ENCODE peak calls at places on chromosomes 5 and 9, in eight cellular contexts. O is ecto neural progenitor cell; N is right atrium auricular region; C is H7; D is hepatocyte; L is stimulated activated CD4-positive, alpha-beta T cell treated with anti-CD3 and anti-CD28 coated beads, Interleukin-2, amount 100 ng/mL, for 24 hours; F is NAMALWA; E is fibroblast of the aortic adventitia. K is an unnamed sample.

GRCh38 chr5:154129868-154130267 is 60.7 kb upstream of the GALNT10 start:
- DNase-seq in L (no peak), E (no peak), C (no peak), O (no peak), N (no peak), D (no peak), F (no peak), K (no peak)

GRCh38 chr9:614421-614820 is 227.1 kb upstream of the DMRT1 start:
- DNase-seq in N (no peak), C (no peak), F (no peak), D (no peak), E (no peak), L (no peak), O (no peak), K (no peak)

GRCh38 chr5:54616031-54616430 is 98.5 kb downstream of the SNX18 start:
- DNase-seq in C (no peak), E (peak; percentile 95), L (no peak), O (no peak), D (peak; percentile 38), N (peak; percentile 69), F (no peak), K (no peak)

GRCh38 chr9:7320139-7320538 is 479.4 kb downstream of the DMAC1 start:
- DNase-seq in L (no peak), E (peak; percentile 69), F (no peak), C (no peak), N (no peak), O (no peak), D (peak; percentile 60), K (no peak)

GRCh38 chr5:80755634-80756033 is 100.9 kb upstream of the DHFR start:
- DNase-seq in D (no peak), L (no peak), E (no peak), N (no peak), C (no peak), F (peak; percentile 10), O (no peak), K (no peak)

GRCh38 chr5:55338810-55339243 is 31.0 kb downstream of the MTREX start:
- DNase-seq in L (peak; percentile 71), F (no peak), E (peak; percentile 22), O (no peak), C (no peak), N (no peak), D (no peak), K (no peak)

GRCh38 chr5:38783011-38783551 is 62.7 kb upstream of the OSMR start:
- DNase-seq in E (peak; percentile 97), F (no peak), O (no peak), N (no peak), L (no peak), D (peak; percentile 29), C (no peak), K (no peak)

GRCh38 chr9:124486778-124487490 is 20.3 kb downstream of the NR5A1 start:
- DNase-seq in C (no peak), F (no peak), N (no peak), O (no peak), E (no peak), L (no peak), D (no peak), K (no peak)

GRCh38 chr9:134325813-134326753 is at the start of gene RXRA:
- DNase-seq in E (peak; percentile 81), O (peak; percentile 89), C (peak; percentile 98), N (no peak), D (peak; percentile 95), L (peak; percentile 60), F (peak; percentile 22), K (peak; percentile 91)

GRCh38 chr9:88425538-88425950 is 37.3 kb downstream of the SPIN1 start:
- DNase-seq in O (no peak), D (peak; percentile 12), N (no peak), F (no peak), E (peak; percentile 25), C (no peak), L (no peak), K (no peak)

GRCh38 chr5:31809037-31809910 is 170.3 kb downstream of the PDZD2 start:
- DNase-seq in E (peak; percentile 69), C (peak; percentile 86), L (no peak), O (peak; percentile 79), D (peak; percentile 82), F (peak; percentile 73), N (peak; percentile 83), K (peak; percentile 72)

GRCh38 chr5:150082889-150083288 is 3.5 kb downstream of the CSF1R start:
- DNase-seq in D (no peak), C (peak; percentile 27), L (no peak), F (no peak), N (peak; percentile 36), O (no peak), E (no peak), K (peak; percentile 40)

GRCh38 chr9:38316166-38316765 is 76.2 kb upstream of the ALDH1B1 start:
- DNase-seq in C (no peak), N (no peak), O (peak; percentile 32), E (no peak), L (no peak), D (no peak), F (no peak), K (no peak)

GRCh38 chr5:115265220-115265619 is 2.5 kb upstream of the PGGT1B start:
- DNase-seq in C (no peak), F (no peak), E (no peak), L (no peak), D (no peak), O (no peak), N (no peak), K (no peak)

GRCh38 chr5:76514254-76514653 is 108.9 kb downstream of the F2RL2 start:
- DNase-seq in L (no peak), E (no peak), O (no peak), N (no peak), C (no peak), D (no peak), F (no peak), K (no peak)

GRCh38 chr5:87729786-87730185 is 317.1 kb upstream of the CCNH start:
- DNase-seq in E (no peak), O (no peak), D (no peak), L (no peak), F (no peak), C (no peak), N (no peak), K (no peak)

GRCh38 chr9:82410306-82410705 is 421.7 kb downstream of the SPATA31D1 start:
- DNase-seq in E (peak; percentile 31), D (peak; percentile 34), F (no peak), L (no peak), O (no peak), C (no peak), N (no peak), K (no peak)

GRCh38 chr5:57207007-57207653 is 33.3 kb downstream of the GPBP1 start:
- DNase-seq in N (no peak), E (no peak), F (no peak), D (no peak), L (no peak), O (no peak), C (no peak), K (no peak)

K was measured in type B pancreatic cell.